ENCODE peak calls at places on chromosome 7, in eight cellular contexts. D, Y, W, R, A, E, B and Z are unnamed samples.

GRCh38 chr7:604038-604883 is 84.6 kb upstream of the PDGFA start:
- DNase-seq in D (no peak), Y (no peak), W (no peak), R (peak), A (no peak), E (peak), B (peak), Z (no peak)

GRCh38 chr7:33965116-33965827 is 59.9 kb downstream of the BMPER start:
- DNase-seq in D (no peak), Y (peak), W (no peak), R (no peak), A (no peak), E (no peak), B (no peak), Z (no peak)

GRCh38 chr7:43586251-43586900 is 3.5 kb downstream of the STK17A start:
- DNase-seq in D (no peak), Y (no peak), W (no peak), R (no peak), A (no peak), E (no peak), B (no peak), Z (no peak)

GRCh38 chr7:138125598-138126111 is 49.4 kb downstream of the AKR1D1 start:
- DNase-seq in D (no peak), Y (no peak), W (no peak), R (peak), A (no peak), E (no peak), B (no peak), Z (no peak)

GRCh38 chr7:116525298-116525912 is 569 bp downstream of the CAV1 start:
- DNase-seq in D (no peak), Y (peak), W (peak), R (no peak), A (peak), E (peak), B (peak), Z (no peak)

GRCh38 chr7:95723583-95724180 is 48.7 kb upstream of the DYNC1I1 start:
- DNase-seq in D (peak), Y (peak), W (peak), R (peak), A (peak), E (peak), B (peak), Z (no peak)

GRCh38 chr7:10973942-10974716 is 457 bp downstream of the PHF14 start:
- DNase-seq in D (peak), Y (peak), W (peak), R (peak), A (peak), E (peak), B (peak), Z (no peak)

GRCh38 chr7:95886501-95887090 is 114.2 kb downstream of the DYNC1I1 start:
- DNase-seq in D (no peak), Y (no peak), W (no peak), R (peak), A (no peak), E (no peak), B (no peak), Z (no peak)

GRCh38 chr7:112228632-112229031 is 22.1 kb downstream of the ZNF277 start:
- DNase-seq in D (no peak), Y (no peak), W (no peak), R (no peak), A (no peak), E (no peak), B (no peak), Z (no peak)

GRCh38 chr7:20785211-20786048 is 1.3 kb downstream of the SP8 start:
- DNase-seq in D (no peak), Y (no peak), W (peak), R (no peak), A (peak), E (no peak), B (no peak), Z (no peak)

GRCh38 chr7:155728116-155728515 is 83.7 kb downstream of the RBM33 start:
- DNase-seq in D (no peak), Y (no peak), W (no peak), R (no peak), A (no peak), E (no peak), B (no peak), Z (no peak)

GRCh38 chr7:117283371-117283770 is 39.5 kb downstream of the WNT2 start:
- DNase-seq in D (no peak), Y (peak), W (no peak), R (no peak), A (no peak), E (no peak), B (no peak), Z (no peak)

GRCh38 chr7:41628926-41629325 is 74.0 kb downstream of the INHBA start:
- DNase-seq in D (no peak), Y (peak), W (no peak), R (peak), A (no peak), E (no peak), B (no peak), Z (no peak)

GRCh38 chr7:111362660-111363059 is 199.6 kb downstream of the IMMP2L start:
- DNase-seq in D (no peak), Y (peak), W (no peak), R (no peak), A (no peak), E (no peak), B (no peak), Z (no peak)

GRCh38 chr7:158864833-158865232 is 8.5 kb downstream of the DYNC2I1 start:
- DNase-seq in D (no peak), Y (no peak), W (no peak), R (no peak), A (no peak), E (no peak), B (no peak), Z (no peak)

GRCh38 chr7:139886206-139886605 is 57.1 kb downstream of the TBXAS1 start:
- DNase-seq in D (no peak), Y (no peak), W (no peak), R (no peak), A (no peak), E (no peak), B (no peak), Z (no peak)